ENCODE peak calls at places on chromosomes 13 and 19, in six cellular contexts. One of them, this sample, is unnamed.
A peak's percentile ranks its signal among the peaks of the same experiment; 100 is the strongest.

GRCh38 chr19:13505761-13506549 is at the start of gene CACNA1A:
- DNase-seq in neuronal stem cell: peak; percentile 56
- DNase-seq in IMR-90: peak; percentile 19
- DNase-seq in H9: peak; percentile 46
- DNase-seq in H1: no peak
- DNase-seq in mesenchymal stem cell: no peak
- DNase-seq in this sample: no peak

GRCh38 chr13:21164631-21165030 is 11.7 kb downstream of the SKA3 start:
- DNase-seq in neuronal stem cell: no peak
- DNase-seq in IMR-90: peak; percentile 54
- DNase-seq in H9: no peak
- DNase-seq in H1: no peak
- DNase-seq in mesenchymal stem cell: no peak
- DNase-seq in this sample: no peak

GRCh38 chr13:33612641-33613638 is 205.0 kb upstream of the RFC3 start:
- DNase-seq in neuronal stem cell: no peak
- DNase-seq in IMR-90: no peak
- DNase-seq in H9: no peak
- DNase-seq in H1: no peak
- DNase-seq in mesenchymal stem cell: no peak
- DNase-seq in this sample: no peak

GRCh38 chr13:111216166-111216960 is 101.3 kb downstream of the ARHGEF7 start:
- DNase-seq in neuronal stem cell: peak; percentile 46
- DNase-seq in IMR-90: peak; percentile 27
- DNase-seq in H9: peak; percentile 58
- DNase-seq in H1: no peak
- DNase-seq in mesenchymal stem cell: peak; percentile 53
- DNase-seq in this sample: no peak

GRCh38 chr13:43629691-43630480 is 156.9 kb downstream of the ENOX1 start:
- DNase-seq in neuronal stem cell: no peak
- DNase-seq in IMR-90: peak; percentile 8
- DNase-seq in H9: no peak
- DNase-seq in H1: no peak
- DNase-seq in mesenchymal stem cell: peak; percentile 59
- DNase-seq in this sample: no peak

GRCh38 chr19:33302175-33302973 is at the start of gene CEBPA:
- DNase-seq in neuronal stem cell: peak; percentile 90
- DNase-seq in IMR-90: peak; percentile 72
- DNase-seq in H9: peak; percentile 84
- DNase-seq in H1: peak; percentile 58
- DNase-seq in mesenchymal stem cell: peak; percentile 74
- DNase-seq in this sample: peak; percentile 96

GRCh38 chr13:103539721-103540120 is 473.5 kb upstream of the SLC10A2 start:
- DNase-seq in neuronal stem cell: no peak
- DNase-seq in IMR-90: no peak
- DNase-seq in H9: no peak
- DNase-seq in H1: no peak
- DNase-seq in mesenchymal stem cell: no peak
- DNase-seq in this sample: no peak

GRCh38 chr19:42540071-42540553 is 11.8 kb upstream of the CEACAM1 start:
- DNase-seq in neuronal stem cell: no peak
- DNase-seq in IMR-90: no peak
- DNase-seq in H9: peak; percentile 50
- DNase-seq in H1: no peak
- DNase-seq in mesenchymal stem cell: no peak
- DNase-seq in this sample: no peak

GRCh38 chr13:21436582-21436981 is 22.5 kb downstream of the ZDHHC20 start:
- DNase-seq in neuronal stem cell: no peak
- DNase-seq in IMR-90: no peak
- DNase-seq in H9: no peak
- DNase-seq in H1: no peak
- DNase-seq in mesenchymal stem cell: no peak
- DNase-seq in this sample: no peak

GRCh38 chr13:67623630-67624029 is 393.5 kb upstream of the PCDH9 start:
- DNase-seq in neuronal stem cell: no peak
- DNase-seq in IMR-90: no peak
- DNase-seq in H9: no peak
- DNase-seq in H1: no peak
- DNase-seq in mesenchymal stem cell: no peak
- DNase-seq in this sample: no peak

GRCh38 chr13:38348890-38349289 is 761 bp upstream of the UFM1 start:
- DNase-seq in neuronal stem cell: peak; percentile 11
- DNase-seq in IMR-90: peak; percentile 40
- DNase-seq in H9: no peak
- DNase-seq in H1: no peak
- DNase-seq in mesenchymal stem cell: peak; percentile 60
- DNase-seq in this sample: peak; percentile 2

GRCh38 chr19:35260694-35261304 is 8.0 kb upstream of the USF2 start:
- DNase-seq in neuronal stem cell: no peak
- DNase-seq in IMR-90: no peak
- DNase-seq in H9: no peak
- DNase-seq in H1: no peak
- DNase-seq in mesenchymal stem cell: no peak
- DNase-seq in this sample: no peak

GRCh38 chr19:33248954-33249613 is 23.4 kb upstream of the SLC7A10 start:
- DNase-seq in neuronal stem cell: no peak
- DNase-seq in IMR-90: no peak
- DNase-seq in H9: no peak
- DNase-seq in H1: no peak
- DNase-seq in mesenchymal stem cell: no peak
- DNase-seq in this sample: peak; percentile 99

GRCh38 chr13:45231722-45232121 is 30.9 kb upstream of the KCTD4 start:
- DNase-seq in neuronal stem cell: no peak
- DNase-seq in IMR-90: peak; percentile 63
- DNase-seq in H9: no peak
- DNase-seq in H1: no peak
- DNase-seq in mesenchymal stem cell: peak; percentile 81
- DNase-seq in this sample: no peak

GRCh38 chr19:38990949-38991697 is 15.6 kb upstream of the FBXO17 start:
- DNase-seq in neuronal stem cell: no peak
- DNase-seq in IMR-90: no peak
- DNase-seq in H9: no peak
- DNase-seq in H1: no peak
- DNase-seq in mesenchymal stem cell: no peak
- DNase-seq in this sample: no peak

GRCh38 chr13:40666058-40666904 is at the start of gene FOXO1:
- DNase-seq in neuronal stem cell: peak; percentile 79
- DNase-seq in IMR-90: peak; percentile 74
- DNase-seq in H9: peak; percentile 86
- DNase-seq in H1: no peak
- DNase-seq in mesenchymal stem cell: peak; percentile 84
- DNase-seq in this sample: peak; percentile 80

GRCh38 chr13:79395881-79396280 is 10.2 kb downstream of the RBM26 start:
- DNase-seq in neuronal stem cell: no peak
- DNase-seq in IMR-90: no peak
- DNase-seq in H9: no peak
- DNase-seq in H1: no peak
- DNase-seq in mesenchymal stem cell: no peak
- DNase-seq in this sample: no peak

GRCh38 chr19:29404951-29405727 is 120.7 kb upstream of the VSTM2B start:
- DNase-seq in neuronal stem cell: peak; percentile 89
- DNase-seq in IMR-90: no peak
- DNase-seq in H9: peak; percentile 58
- DNase-seq in H1: peak; percentile 38
- DNase-seq in mesenchymal stem cell: no peak
- DNase-seq in this sample: peak; percentile 70

GRCh38 chr19:30799854-30800755 is 427.9 kb downstream of the ZNF536 start:
- DNase-seq in neuronal stem cell: peak; percentile 50
- DNase-seq in IMR-90: no peak
- DNase-seq in H9: peak; percentile 75
- DNase-seq in H1: peak; percentile 27
- DNase-seq in mesenchymal stem cell: peak; percentile 5
- DNase-seq in this sample: no peak

GRCh38 chr19:35919306-35919705 is 11.2 kb upstream of the TYROBP start:
- DNase-seq in neuronal stem cell: no peak
- DNase-seq in IMR-90: no peak
- DNase-seq in H9: no peak
- DNase-seq in H1: no peak
- DNase-seq in mesenchymal stem cell: no peak
- DNase-seq in this sample: no peak

GRCh38 chr19:2188708-2189385 is 25.1 kb downstream of the DOT1L start:
- DNase-seq in neuronal stem cell: no peak
- DNase-seq in IMR-90: peak; percentile 86
- DNase-seq in H9: no peak
- DNase-seq in H1: no peak
- DNase-seq in mesenchymal stem cell: no peak
- DNase-seq in this sample: no peak

GRCh38 chr19:28021316-28022185 is 1191.4 kb downstream of the UQCRFS1 start:
- DNase-seq in neuronal stem cell: no peak
- DNase-seq in IMR-90: no peak
- DNase-seq in H9: no peak
- DNase-seq in H1: no peak
- DNase-seq in mesenchymal stem cell: no peak
- DNase-seq in this sample: no peak

GRCh38 chr19:28019371-28019770 is 1193.6 kb downstream of the UQCRFS1 start:
- DNase-seq in neuronal stem cell: no peak
- DNase-seq in IMR-90: no peak
- DNase-seq in H9: no peak
- DNase-seq in H1: no peak
- DNase-seq in mesenchymal stem cell: no peak
- DNase-seq in this sample: no peak

GRCh38 chr19:28020631-28021315 is 1192.2 kb downstream of the UQCRFS1 start:
- DNase-seq in neuronal stem cell: no peak
- DNase-seq in IMR-90: no peak
- DNase-seq in H9: no peak
- DNase-seq in H1: no peak
- DNase-seq in mesenchymal stem cell: no peak
- DNase-seq in this sample: no peak

GRCh38 chr19:28018499-28018898 is 1194.5 kb downstream of the UQCRFS1 start:
- DNase-seq in neuronal stem cell: no peak
- DNase-seq in IMR-90: no peak
- DNase-seq in H9: no peak
- DNase-seq in H1: no peak
- DNase-seq in mesenchymal stem cell: no peak
- DNase-seq in this sample: no peak

GRCh38 chr19:28019901-28020300 is 1193.0 kb downstream of the UQCRFS1 start:
- DNase-seq in neuronal stem cell: no peak
- DNase-seq in IMR-90: no peak
- DNase-seq in H9: no peak
- DNase-seq in H1: no peak
- DNase-seq in mesenchymal stem cell: no peak
- DNase-seq in this sample: no peak
- H3K14ac ChIP-seq in neuronal stem cell: no peak overlapping the region
- H3K14ac ChIP-seq in IMR-90: no peak overlapping the region
- H3K14ac ChIP-seq in H9: no peak overlapping the region
- H3K14ac ChIP-seq in H1: no peak overlapping the region
- H3K14ac ChIP-seq in mesenchymal stem cell: no peak overlapping the region
- H3K14ac ChIP-seq in this sample: no peak overlapping the region

GRCh38 chr19:4278926-4279529 is at the start of gene SHD:
- DNase-seq in neuronal stem cell: no peak
- DNase-seq in IMR-90: no peak
- DNase-seq in H9: no peak
- DNase-seq in H1: no peak
- DNase-seq in mesenchymal stem cell: no peak
- DNase-seq in this sample: no peak

GRCh38 chr19:4288091-4288777 is 9.2 kb downstream of the SHD start:
- DNase-seq in neuronal stem cell: no peak
- DNase-seq in IMR-90: no peak
- DNase-seq in H9: peak; percentile 78
- DNase-seq in H1: no peak
- DNase-seq in mesenchymal stem cell: no peak
- DNase-seq in this sample: no peak

GRCh38 chr19:4284974-4285373 is 5.9 kb downstream of the SHD start:
- DNase-seq in neuronal stem cell: no peak
- DNase-seq in IMR-90: no peak
- DNase-seq in H9: no peak
- DNase-seq in H1: no peak
- DNase-seq in mesenchymal stem cell: no peak
- DNase-seq in this sample: no peak

GRCh38 chr19:4279530-4280422 is 710 bp downstream of the SHD start:
- DNase-seq in neuronal stem cell: no peak
- DNase-seq in IMR-90: no peak
- DNase-seq in H9: no peak
- DNase-seq in H1: no peak
- DNase-seq in mesenchymal stem cell: no peak
- DNase-seq in this sample: no peak

GRCh38 chr19:4284176-4284958 is 5.3 kb downstream of the SHD start:
- DNase-seq in neuronal stem cell: no peak
- DNase-seq in IMR-90: no peak
- DNase-seq in H9: peak; percentile 94
- DNase-seq in H1: peak; percentile 71
- DNase-seq in mesenchymal stem cell: no peak
- DNase-seq in this sample: peak; percentile 27
- H3K14ac ChIP-seq in neuronal stem cell: no peak overlapping the region
- H3K14ac ChIP-seq in IMR-90: no peak overlapping the region
- H3K14ac ChIP-seq in H9: no peak overlapping the region
- H3K14ac ChIP-seq in H1: no peak overlapping the region
- H3K14ac ChIP-seq in mesenchymal stem cell: no peak overlapping the region
- H3K14ac ChIP-seq in this sample: no peak overlapping the region

GRCh38 chr19:17225051-17225450 is 975 bp upstream of the OCEL1 start:
- DNase-seq in neuronal stem cell: no peak
- DNase-seq in IMR-90: no peak
- DNase-seq in H9: no peak
- DNase-seq in H1: no peak
- DNase-seq in mesenchymal stem cell: no peak
- DNase-seq in this sample: peak; percentile 31
- H3K14ac ChIP-seq in neuronal stem cell: no peak overlapping the region
- H3K14ac ChIP-seq in IMR-90: no peak overlapping the region
- H3K14ac ChIP-seq in H9: no peak overlapping the region
- H3K14ac ChIP-seq in H1: no peak overlapping the region
- H3K14ac ChIP-seq in mesenchymal stem cell: no peak overlapping the region
- H3K14ac ChIP-seq in this sample: no peak overlapping the region

GRCh38 chr19:11421607-11422098 is 2.5 kb upstream of the RGL3 start:
- DNase-seq in neuronal stem cell: no peak
- DNase-seq in IMR-90: no peak
- DNase-seq in H9: peak; percentile 92
- DNase-seq in H1: peak; percentile 70
- DNase-seq in mesenchymal stem cell: no peak
- DNase-seq in this sample: peak; percentile 45

GRCh38 chr19:11422163-11423068 is 3.3 kb upstream of the RGL3 start:
- DNase-seq in neuronal stem cell: peak; percentile 17
- DNase-seq in IMR-90: no peak
- DNase-seq in H9: peak; percentile 99
- DNase-seq in H1: peak; percentile 88
- DNase-seq in mesenchymal stem cell: peak; percentile 78
- DNase-seq in this sample: peak; percentile 83

GRCh38 chr19:11425719-11426457 is 6.8 kb upstream of the RGL3 start:
- DNase-seq in neuronal stem cell: no peak
- DNase-seq in IMR-90: no peak
- DNase-seq in H9: peak; percentile 94
- DNase-seq in H1: no peak
- DNase-seq in mesenchymal stem cell: no peak
- DNase-seq in this sample: no peak

GRCh38 chr19:11423164-11423803 is 4.2 kb upstream of the RGL3 start:
- DNase-seq in neuronal stem cell: no peak
- DNase-seq in IMR-90: no peak
- DNase-seq in H9: no peak
- DNase-seq in H1: no peak
- DNase-seq in mesenchymal stem cell: no peak
- DNase-seq in this sample: no peak

DNA sequence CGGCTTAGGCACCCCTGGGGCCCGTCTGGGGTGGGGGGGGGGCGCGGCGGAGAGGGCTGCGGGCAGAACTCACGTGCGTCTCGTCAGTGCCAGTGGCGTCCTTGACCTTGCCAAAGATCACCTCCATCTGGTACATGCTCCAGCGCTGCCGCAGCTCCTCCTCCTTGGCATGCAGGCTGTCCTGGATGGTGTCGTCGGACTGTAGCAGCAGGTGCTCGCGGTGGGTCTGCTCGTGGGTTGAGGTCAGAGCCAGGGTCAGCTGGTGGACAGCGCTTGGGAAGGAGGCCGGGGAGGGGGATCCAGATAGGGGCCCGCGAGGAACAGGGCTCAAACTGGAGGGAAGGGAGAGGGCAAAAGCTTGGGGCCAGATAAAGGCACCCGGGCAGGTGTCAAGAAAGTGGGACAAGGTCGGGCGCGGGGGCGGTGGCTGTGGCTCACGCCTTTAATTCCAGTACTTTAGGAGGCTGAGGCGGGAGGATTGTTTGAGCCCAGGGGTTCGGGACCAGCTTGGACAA is 4.7 kb upstream of the RGL3 start:
- DNase-seq in neuronal stem cell: no peak
- DNase-seq in IMR-90: no peak
- DNase-seq in H9: peak; percentile 43
- DNase-seq in H1: no peak
- DNase-seq in mesenchymal stem cell: no peak
- DNase-seq in this sample: no peak
- H3K14ac ChIP-seq in neuronal stem cell: no peak overlapping the region
- H3K14ac ChIP-seq in IMR-90: no peak overlapping the region
- H3K14ac ChIP-seq in H9: no peak overlapping the region
- H3K14ac ChIP-seq in H1: no peak overlapping the region
- H3K14ac ChIP-seq in mesenchymal stem cell: no peak overlapping the region
- H3K14ac ChIP-seq in this sample: no peak overlapping the region